ENCODE peak calls at places on chromosome 10, in nine cellular contexts. One of them, this sample, is unnamed.

GRCh38 chr10:116753759-116754158 is 11.4 kb upstream of the HSPA12A start:
- DNase-seq in neural progenitor cell: no peak
- DNase-seq in H9: no peak
- DNase-seq in BE2C: peak; percentile 47
- DNase-seq in NT2/D1: no peak
- DNase-seq in A549: no peak
- DNase-seq in esophagus squamous epithelium: no peak
- DNase-seq in HCT116: no peak
- DNase-seq in heart right ventricle: no peak
- DNase-seq in this sample: peak; percentile 51

GRCh38 chr10:77139746-77140145 is 497.9 kb downstream of the KCNMA1 start:
- DNase-seq in neural progenitor cell: no peak
- DNase-seq in H9: no peak
- DNase-seq in BE2C: no peak
- DNase-seq in NT2/D1: no peak
- DNase-seq in A549: no peak
- DNase-seq in esophagus squamous epithelium: no peak
- DNase-seq in HCT116: no peak
- DNase-seq in heart right ventricle: no peak
- DNase-seq in this sample: no peak

GRCh38 chr10:124708246-124708779 is 35.9 kb downstream of the FAM53B start:
- DNase-seq in neural progenitor cell: peak; percentile 56
- DNase-seq in H9: no peak
- DNase-seq in BE2C: no peak
- DNase-seq in NT2/D1: no peak
- DNase-seq in A549: no peak
- DNase-seq in esophagus squamous epithelium: no peak
- DNase-seq in HCT116: no peak
- DNase-seq in heart right ventricle: no peak
- DNase-seq in this sample: no peak

GRCh38 chr10:122475130-122475529 is 13.8 kb downstream of the HTRA1 start:
- DNase-seq in neural progenitor cell: no peak
- DNase-seq in H9: no peak
- DNase-seq in BE2C: no peak
- DNase-seq in NT2/D1: no peak
- DNase-seq in A549: no peak
- DNase-seq in esophagus squamous epithelium: no peak
- DNase-seq in HCT116: no peak
- DNase-seq in heart right ventricle: peak; percentile 79
- DNase-seq in this sample: no peak

GRCh38 chr10:93615576-93615975 is 3.2 kb downstream of the PDE6C start:
- DNase-seq in neural progenitor cell: no peak
- DNase-seq in H9: no peak
- DNase-seq in BE2C: no peak
- DNase-seq in NT2/D1: no peak
- DNase-seq in A549: no peak
- DNase-seq in esophagus squamous epithelium: no peak
- DNase-seq in HCT116: no peak
- DNase-seq in heart right ventricle: no peak
- DNase-seq in this sample: no peak

GRCh38 chr10:31697271-31698168 is 231.1 kb downstream of the ARHGAP12 start:
- DNase-seq in neural progenitor cell: no peak
- DNase-seq in H9: no peak
- DNase-seq in BE2C: no peak
- DNase-seq in NT2/D1: no peak
- DNase-seq in A549: no peak
- DNase-seq in esophagus squamous epithelium: peak; percentile 25
- DNase-seq in HCT116: no peak
- DNase-seq in heart right ventricle: peak; percentile 85
- DNase-seq in this sample: no peak

GRCh38 chr10:3090914-3091313 is 23.6 kb downstream of the PFKP start:
- DNase-seq in neural progenitor cell: peak; percentile 48
- DNase-seq in H9: no peak
- DNase-seq in BE2C: no peak
- DNase-seq in NT2/D1: no peak
- DNase-seq in A549: peak; percentile 84
- DNase-seq in esophagus squamous epithelium: no peak
- DNase-seq in HCT116: peak; percentile 73
- DNase-seq in heart right ventricle: peak; percentile 61
- DNase-seq in this sample: no peak

GRCh38 chr10:45470098-45471012 is 96.3 kb downstream of the ALOX5 start:
- DNase-seq in neural progenitor cell: no peak
- DNase-seq in H9: peak; percentile 68
- DNase-seq in BE2C: no peak
- DNase-seq in NT2/D1: peak; percentile 18
- DNase-seq in A549: no peak
- DNase-seq in esophagus squamous epithelium: no peak
- DNase-seq in HCT116: no peak
- DNase-seq in heart right ventricle: no peak
- DNase-seq in this sample: no peak

GRCh38 chr10:6179078-6179477 is 23.7 kb upstream of the PFKFB3 start:
- DNase-seq in neural progenitor cell: no peak
- DNase-seq in H9: no peak
- DNase-seq in BE2C: no peak
- DNase-seq in NT2/D1: no peak
- DNase-seq in A549: no peak
- DNase-seq in esophagus squamous epithelium: no peak
- DNase-seq in HCT116: no peak
- DNase-seq in heart right ventricle: no peak
- DNase-seq in this sample: no peak

GRCh38 chr10:96577037-96577436 is 9.8 kb downstream of the TM9SF3 start:
- DNase-seq in neural progenitor cell: no peak
- DNase-seq in H9: no peak
- DNase-seq in BE2C: no peak
- DNase-seq in NT2/D1: no peak
- DNase-seq in A549: no peak
- DNase-seq in esophagus squamous epithelium: no peak
- DNase-seq in HCT116: no peak
- DNase-seq in heart right ventricle: no peak
- DNase-seq in this sample: no peak

GRCh38 chr10:51092402-51092801 is 18.1 kb downstream of the PRKG1 start:
- DNase-seq in neural progenitor cell: no peak
- DNase-seq in H9: no peak
- DNase-seq in BE2C: peak; percentile 6
- DNase-seq in NT2/D1: no peak
- DNase-seq in A549: no peak
- DNase-seq in esophagus squamous epithelium: no peak
- DNase-seq in HCT116: no peak
- DNase-seq in heart right ventricle: peak; percentile 61
- DNase-seq in this sample: peak; percentile 42

GRCh38 chr10:5910323-5911100 is 20.5 kb downstream of the FBH1 start:
- DNase-seq in neural progenitor cell: no peak
- DNase-seq in H9: no peak
- DNase-seq in BE2C: no peak
- DNase-seq in NT2/D1: no peak
- DNase-seq in A549: no peak
- DNase-seq in esophagus squamous epithelium: no peak
- DNase-seq in HCT116: no peak
- DNase-seq in heart right ventricle: no peak
- DNase-seq in this sample: no peak

GRCh38 chr10:20073164-20073563 is 256.9 kb downstream of the PLXDC2 start:
- DNase-seq in neural progenitor cell: no peak
- DNase-seq in H9: no peak
- DNase-seq in BE2C: no peak
- DNase-seq in NT2/D1: no peak
- DNase-seq in A549: no peak
- DNase-seq in esophagus squamous epithelium: no peak
- DNase-seq in HCT116: no peak
- DNase-seq in heart right ventricle: no peak
- DNase-seq in this sample: no peak

GRCh38 chr10:44967596-44967995 is 8.0 kb downstream of the RASSF4 start:
- DNase-seq in neural progenitor cell: no peak
- DNase-seq in H9: peak; percentile 7
- DNase-seq in BE2C: no peak
- DNase-seq in NT2/D1: no peak
- DNase-seq in A549: no peak
- DNase-seq in esophagus squamous epithelium: no peak
- DNase-seq in HCT116: no peak
- DNase-seq in heart right ventricle: no peak
- DNase-seq in this sample: no peak

GRCh38 chr10:4102802-4103344 is 317.9 kb upstream of the KLF6 start:
- DNase-seq in neural progenitor cell: no peak
- DNase-seq in H9: no peak
- DNase-seq in BE2C: no peak
- DNase-seq in NT2/D1: no peak
- DNase-seq in A549: no peak
- DNase-seq in esophagus squamous epithelium: no peak
- DNase-seq in HCT116: no peak
- DNase-seq in heart right ventricle: no peak
- DNase-seq in this sample: peak; percentile 40

GRCh38 chr10:78165617-78166016 is 132.0 kb downstream of the RPS24 start:
- DNase-seq in neural progenitor cell: peak; percentile 48
- DNase-seq in H9: peak; percentile 48
- DNase-seq in BE2C: peak; percentile 20
- DNase-seq in NT2/D1: peak; percentile 18
- DNase-seq in A549: no peak
- DNase-seq in esophagus squamous epithelium: no peak
- DNase-seq in HCT116: peak; percentile 26
- DNase-seq in heart right ventricle: no peak
- DNase-seq in this sample: no peak

GRCh38 chr10:49295297-49295696 is 3.7 kb upstream of the C10orf71 start:
- DNase-seq in neural progenitor cell: no peak
- DNase-seq in H9: no peak
- DNase-seq in BE2C: no peak
- DNase-seq in NT2/D1: no peak
- DNase-seq in A549: no peak
- DNase-seq in esophagus squamous epithelium: no peak
- DNase-seq in HCT116: no peak
- DNase-seq in heart right ventricle: no peak
- DNase-seq in this sample: no peak

GRCh38 chr10:21572578-21572977 is 38.5 kb downstream of the MLLT10 start:
- DNase-seq in neural progenitor cell: no peak
- DNase-seq in H9: no peak
- DNase-seq in BE2C: no peak
- DNase-seq in NT2/D1: no peak
- DNase-seq in A549: no peak
- DNase-seq in esophagus squamous epithelium: no peak
- DNase-seq in HCT116: no peak
- DNase-seq in heart right ventricle: no peak
- DNase-seq in this sample: no peak

GRCh38 chr10:3761916-3762708 is 22.9 kb downstream of the KLF6 start:
- DNase-seq in neural progenitor cell: peak; percentile 84
- DNase-seq in H9: peak; percentile 73
- DNase-seq in BE2C: no peak
- DNase-seq in NT2/D1: peak; percentile 74
- DNase-seq in A549: no peak
- DNase-seq in esophagus squamous epithelium: no peak
- DNase-seq in HCT116: peak; percentile 57
- DNase-seq in heart right ventricle: no peak
- DNase-seq in this sample: no peak

GRCh38 chr10:31099664-31100063 is 68.0 kb upstream of the ZNF438 start:
- DNase-seq in neural progenitor cell: no peak
- DNase-seq in H9: no peak
- DNase-seq in BE2C: no peak
- DNase-seq in NT2/D1: no peak
- DNase-seq in A549: peak; percentile 47
- DNase-seq in esophagus squamous epithelium: no peak
- DNase-seq in HCT116: peak; percentile 81
- DNase-seq in heart right ventricle: no peak
- DNase-seq in this sample: no peak

GRCh38 chr10:27857616-27858015 is 112.0 kb upstream of the MKX start:
- DNase-seq in neural progenitor cell: peak; percentile 86
- DNase-seq in H9: no peak
- DNase-seq in BE2C: no peak
- DNase-seq in NT2/D1: peak; percentile 36
- DNase-seq in A549: no peak
- DNase-seq in esophagus squamous epithelium: no peak
- DNase-seq in HCT116: no peak
- DNase-seq in heart right ventricle: no peak
- DNase-seq in this sample: no peak

GRCh38 chr10:119359025-119359424 is 151.7 kb downstream of the GRK5 start:
- DNase-seq in neural progenitor cell: no peak
- DNase-seq in H9: no peak
- DNase-seq in BE2C: no peak
- DNase-seq in NT2/D1: no peak
- DNase-seq in A549: no peak
- DNase-seq in esophagus squamous epithelium: no peak
- DNase-seq in HCT116: no peak
- DNase-seq in heart right ventricle: no peak
- DNase-seq in this sample: no peak

GRCh38 chr10:133523631-133524203 is 3.4 kb upstream of the CYP2E1 start:
- DNase-seq in neural progenitor cell: no peak
- DNase-seq in H9: no peak
- DNase-seq in BE2C: no peak
- DNase-seq in NT2/D1: no peak
- DNase-seq in A549: no peak
- DNase-seq in esophagus squamous epithelium: no peak
- DNase-seq in HCT116: peak; percentile 57
- DNase-seq in heart right ventricle: no peak
- DNase-seq in this sample: no peak
- H3K9me3 ChIP-seq in neural progenitor cell: peaks cover 17% of the 10 kb centered on the region
- H3K9me3 ChIP-seq in H9: peaks cover 70% of the 10 kb centered on the region
- H3K9me3 ChIP-seq in BE2C: no peaks in the 10 kb centered on the region
- H3K9me3 ChIP-seq in NT2/D1: peaks cover 20% of the 10 kb centered on the region
- H3K9me3 ChIP-seq in A549: peaks cover 39% of the 10 kb centered on the region
- H3K9me3 ChIP-seq in esophagus squamous epithelium: no peaks in the 10 kb centered on the region
- H3K9me3 ChIP-seq in HCT116: no peaks in the 10 kb centered on the region
- H3K9me3 ChIP-seq in heart right ventricle: peaks cover 17% of the 10 kb centered on the region
- H3K9me3 ChIP-seq in this sample: no peaks in the 10 kb centered on the region

GRCh38 chr10:1475095-1475583 is 262.2 kb downstream of the ADARB2 start:
- DNase-seq in neural progenitor cell: no peak
- DNase-seq in H9: no peak
- DNase-seq in BE2C: no peak
- DNase-seq in NT2/D1: no peak
- DNase-seq in A549: no peak
- DNase-seq in esophagus squamous epithelium: no peak
- DNase-seq in HCT116: no peak
- DNase-seq in heart right ventricle: no peak
- DNase-seq in this sample: no peak
- H3K4me1 ChIP-seq in neural progenitor cell: peaks cover 16% of the 10 kb centered on the region
- H3K4me1 ChIP-seq in H9: no peaks in the 10 kb centered on the region
- H3K4me1 ChIP-seq in BE2C: no peaks in the 10 kb centered on the region
- H3K4me1 ChIP-seq in NT2/D1: peaks cover 10% of the 10 kb centered on the region
- H3K4me1 ChIP-seq in A549: no peaks in the 10 kb centered on the region
- H3K4me1 ChIP-seq in esophagus squamous epithelium: no peaks in the 10 kb centered on the region
- H3K4me1 ChIP-seq in HCT116: no peaks in the 10 kb centered on the region
- H3K4me1 ChIP-seq in heart right ventricle: no peaks in the 10 kb centered on the region
- H3K4me1 ChIP-seq in this sample: peaks cover 14% of the 10 kb centered on the region

DNA sequence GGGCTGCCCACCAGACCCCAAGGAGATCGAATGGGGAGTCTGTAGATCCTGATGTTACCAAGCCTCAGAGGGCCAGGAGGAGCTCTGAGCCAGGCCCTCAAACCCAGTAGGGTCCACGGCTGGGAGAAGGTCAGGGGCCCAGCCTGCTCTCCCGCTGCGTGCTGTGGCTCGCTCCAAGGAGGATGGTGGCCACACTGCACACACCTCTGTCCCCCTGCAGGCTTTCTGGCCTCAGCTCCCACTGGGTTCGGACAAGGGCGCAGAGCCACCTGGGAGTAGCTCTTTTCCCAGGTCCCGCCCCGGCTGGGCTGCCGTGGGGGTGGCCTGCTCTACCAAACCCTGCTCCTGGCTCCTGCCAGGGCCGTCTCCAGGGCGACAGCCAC is 175.8 kb downstream of the ZNF248 start:
- DNase-seq in neural progenitor cell: no peak
- DNase-seq in H9: no peak
- DNase-seq in BE2C: no peak
- DNase-seq in NT2/D1: no peak
- DNase-seq in A549: no peak
- DNase-seq in esophagus squamous epithelium: no peak
- DNase-seq in HCT116: no peak
- DNase-seq in heart right ventricle: no peak
- DNase-seq in this sample: no peak
- H3K9me3 ChIP-seq in neural progenitor cell: no peaks in the 10 kb centered on the region
- H3K9me3 ChIP-seq in H9: peaks cover 58% of the 10 kb centered on the region
- H3K9me3 ChIP-seq in BE2C: no peaks in the 10 kb centered on the region
- H3K9me3 ChIP-seq in NT2/D1: no peaks in the 10 kb centered on the region
- H3K9me3 ChIP-seq in A549: peaks cover 2% of the 10 kb centered on the region
- H3K9me3 ChIP-seq in esophagus squamous epithelium: no peaks in the 10 kb centered on the region
- H3K9me3 ChIP-seq in HCT116: no peaks in the 10 kb centered on the region
- H3K9me3 ChIP-seq in heart right ventricle: no peaks in the 10 kb centered on the region
- H3K9me3 ChIP-seq in this sample: no peaks in the 10 kb centered on the region

GRCh38 chr10:32984003-32984600 is 26.1 kb upstream of the ITGB1 start:
- DNase-seq in neural progenitor cell: no peak
- DNase-seq in H9: no peak
- DNase-seq in BE2C: no peak
- DNase-seq in NT2/D1: no peak
- DNase-seq in A549: no peak
- DNase-seq in esophagus squamous epithelium: no peak
- DNase-seq in HCT116: no peak
- DNase-seq in heart right ventricle: no peak
- DNase-seq in this sample: no peak
- H3K4me1 ChIP-seq in neural progenitor cell: no peaks in the 10 kb centered on the region
- H3K4me1 ChIP-seq in H9: no peaks in the 10 kb centered on the region
- H3K4me1 ChIP-seq in BE2C: peaks cover 19% of the 10 kb centered on the region
- H3K4me1 ChIP-seq in NT2/D1: peaks cover 2% of the 10 kb centered on the region
- H3K4me1 ChIP-seq in A549: peaks cover 83% of the 10 kb centered on the region
- H3K4me1 ChIP-seq in esophagus squamous epithelium: peaks cover 38% of the 10 kb centered on the region
- H3K4me1 ChIP-seq in HCT116: peaks cover 64% of the 10 kb centered on the region
- H3K4me1 ChIP-seq in heart right ventricle: peaks cover 39% of the 10 kb centered on the region
- H3K4me1 ChIP-seq in this sample: peaks cover 96% of the 10 kb centered on the region